ENCODE peak calls at places on chromosomes 13 and 19, in four cellular contexts. I is left ventricle myocardium inferior, K is tibial nerve, S is nephron progenitor cell. C is an unnamed sample.

GRCh38 chr19:10193666-10194499 is 870 bp downstream of the DNMT1 start:
- DNase-seq in I (no peak), K (peak), S (no peak), C (no peak)

GRCh38 chr13:45162194-45162593 is 38.7 kb downstream of the KCTD4 start:
- DNase-seq in I (no peak), K (no peak), S (no peak), C (no peak)

GRCh38 chr19:56720281-56720680 is 48.7 kb upstream of the ZNF835 start:
- DNase-seq in I (no peak), K (peak), S (no peak), C (no peak)

GRCh38 chr19:1085676-1086442 is 9.3 kb downstream of the POLR2E start:
- DNase-seq in I (no peak), K (no peak), S (no peak), C (no peak)

GRCh38 chr13:35789335-35790166 is 313.1 kb upstream of the MAB21L1 start:
- DNase-seq in I (no peak), K (no peak), S (no peak), C (no peak)

GRCh38 chr19:17458970-17459369 is 1.8 kb downstream of the NXNL1 start:
- DNase-seq in I (no peak), K (no peak), S (no peak), C (no peak)

GRCh38 chr19:7762719-7763293 is at the start of gene CLEC4M:
- DNase-seq in I (no peak), K (no peak), S (no peak), C (no peak)

GRCh38 chr13:101935828-101936227 is 466.0 kb downstream of the FGF14 start:
- DNase-seq in I (no peak), K (no peak), S (no peak), C (no peak)

GRCh38 chr19:33064778-33065550 is at the start of gene RHPN2:
- DNase-seq in I (peak), K (no peak), S (peak), C (peak)

GRCh38 chr13:76762731-76763130 is 123.5 kb downstream of the KCTD12 start:
- DNase-seq in I (no peak), K (no peak), S (no peak), C (no peak)

GRCh38 chr19:10763399-10763798 is 45.5 kb downstream of the DNM2 start:
- DNase-seq in I (no peak), K (no peak), S (no peak), C (no peak)

GRCh38 chr13:50126378-50127016 is 111.3 kb downstream of the KCNRG start:
- DNase-seq in I (no peak), K (no peak), S (peak), C (no peak)

GRCh38 chr13:25581351-25581750 is 209.6 kb downstream of the ATP8A2 start:
- DNase-seq in I (no peak), K (no peak), S (no peak), C (no peak)

GRCh38 chr13:30051531-30052060 is 201.2 kb upstream of the UBL3 start:
- DNase-seq in I (no peak), K (no peak), S (no peak), C (no peak)

GRCh38 chr19:48739835-48740704 is at the start of gene RASIP1:
- DNase-seq in I (peak), K (no peak), S (no peak), C (no peak)

GRCh38 chr13:35866801-35867200 is 264.4 kb downstream of the DCLK1 start:
- DNase-seq in I (peak), K (no peak), S (no peak), C (no peak)

GRCh38 chr19:49326165-49326704 is 1.2 kb upstream of the SLC6A16 start:
- DNase-seq in I (no peak), K (no peak), S (no peak), C (no peak)

GRCh38 chr19:45598267-45599011 is 3.6 kb downstream of the GPR4 start:
- DNase-seq in I (peak), K (no peak), S (no peak), C (no peak)

GRCh38 chr13:44576396-44577235 is 486 bp upstream of the TSC22D1 start:
- DNase-seq in I (peak), K (no peak), S (peak), C (no peak)

GRCh38 chr19:50639121-50640112 is at the start of gene SYT3:
- DNase-seq in I (peak), K (no peak), S (peak), C (peak)

GRCh38 chr19:46000497-46001246 is 5.4 kb downstream of the CCDC61 start:
- DNase-seq in I (peak), K (no peak), S (peak), C (peak)

GRCh38 chr19:6393982-6394412 is 1.0 kb upstream of the GTF2F1 start:
- DNase-seq in I (no peak), K (no peak), S (no peak), C (no peak)

GRCh38 chr19:6394831-6395230 is 1.9 kb upstream of the GTF2F1 start:
- DNase-seq in I (no peak), K (no peak), S (no peak), C (no peak)

GRCh38 chr19:6392219-6393073 is 518 bp downstream of the GTF2F1 start:
- DNase-seq in I (no peak), K (no peak), S (no peak), C (peak)

GRCh38 chr19:6396305-6396704 is 3.3 kb upstream of the GTF2F1 start:
- DNase-seq in I (no peak), K (no peak), S (no peak), C (no peak)

GRCh38 chr19:6393074-6393981 is at the start of gene GTF2F1:
- DNase-seq in I (peak), K (peak), S (peak), C (peak)
- TF ChIP-seq CTCF in I (peak), K (no peak), S (no peak), C (no peak)

DNA sequence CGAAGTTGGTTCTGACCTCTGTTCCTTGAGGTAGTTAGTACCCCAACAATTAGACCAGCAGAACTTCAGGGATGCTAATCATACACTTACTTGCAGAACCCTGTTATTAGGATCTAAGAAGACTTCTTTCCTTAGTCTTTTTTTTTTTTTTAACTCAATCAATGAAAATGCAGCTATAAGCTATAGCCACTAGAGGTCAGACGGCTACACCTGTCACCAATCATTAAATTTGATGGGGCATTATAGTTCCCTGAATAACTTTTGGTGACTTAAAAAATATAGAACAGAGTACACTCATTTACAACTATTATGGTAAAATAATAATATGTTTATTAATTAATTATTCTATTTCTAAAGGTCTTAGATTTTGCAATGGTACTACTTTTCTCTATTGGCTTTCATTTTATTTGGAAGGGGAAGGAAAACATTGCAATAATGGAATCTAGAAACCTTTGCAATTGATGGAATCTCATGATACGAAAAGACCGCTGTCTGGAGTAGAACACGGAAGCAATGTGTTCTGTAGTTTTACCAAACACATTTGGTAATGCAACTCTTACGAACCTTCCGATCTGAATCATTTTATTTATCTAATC is 483.2 kb downstream of the DIAPH3 start:
- DNase-seq in I (no peak), K (no peak), S (no peak), C (no peak)
- TF ChIP-seq CTCF in I (peak), K (no peak), S (peak), C (peak)

GRCh38 chr13:74040200-74040599 is 94.0 kb downstream of the KLF12 start:
- DNase-seq in I (peak), K (no peak), S (peak), C (no peak)
- TF ChIP-seq CTCF in I (peak), K (peak), S (peak), C (peak)

DNA sequence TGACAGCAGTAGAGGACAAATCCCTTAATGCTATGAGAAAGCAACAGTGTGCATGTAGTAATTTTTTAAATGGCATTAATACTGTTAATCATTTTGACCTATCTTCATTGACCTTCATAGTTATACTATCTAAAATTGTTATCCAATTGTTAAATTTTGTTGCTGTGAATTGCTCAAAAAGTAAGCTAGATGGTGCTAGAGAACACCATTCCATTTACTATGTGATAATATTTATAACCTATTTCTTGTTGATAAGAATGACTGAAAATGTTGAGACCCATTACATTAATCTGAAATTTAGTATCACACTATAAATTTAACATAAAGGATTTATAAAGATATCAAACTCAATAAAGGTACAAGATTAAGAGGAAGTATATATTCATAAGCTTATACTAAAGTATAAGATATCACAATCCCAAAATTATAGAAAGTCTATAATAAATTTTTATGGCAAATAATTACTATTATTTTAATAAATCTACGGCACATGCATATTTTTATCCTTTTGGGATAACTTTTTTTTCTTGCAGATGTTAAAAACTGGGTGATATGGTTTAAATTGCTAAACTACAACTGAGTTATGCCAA is 1573.3 kb downstream of the PCDH9 start:
- DNase-seq in I (no peak), K (no peak), S (no peak), C (no peak)
- TF ChIP-seq CTCF in I (peak), K (peak), S (peak), C (peak)

GRCh38 chr13:95020298-95020987 is 280.8 kb downstream of the ABCC4 start:
- DNase-seq in I (no peak), K (no peak), S (no peak), C (no peak)

GRCh38 chr13:95025116-95025515 is 276.1 kb downstream of the ABCC4 start:
- DNase-seq in I (no peak), K (no peak), S (no peak), C (no peak)

GRCh38 chr13:95023405-95023804 is 277.8 kb downstream of the ABCC4 start:
- DNase-seq in I (no peak), K (no peak), S (no peak), C (no peak)

GRCh38 chr13:95019886-95020285 is 281.4 kb downstream of the ABCC4 start:
- DNase-seq in I (no peak), K (no peak), S (no peak), C (no peak)
- TF ChIP-seq CTCF in I (no peak), K (no peak), S (no peak), C (no peak)

GRCh38 chr13:95745752-95746151 is 68.8 kb downstream of the DNAJC3 start:
- DNase-seq in I (no peak), K (no peak), S (no peak), C (no peak)
- TF ChIP-seq CTCF in I (no peak), K (no peak), S (no peak), C (no peak)

DNA sequence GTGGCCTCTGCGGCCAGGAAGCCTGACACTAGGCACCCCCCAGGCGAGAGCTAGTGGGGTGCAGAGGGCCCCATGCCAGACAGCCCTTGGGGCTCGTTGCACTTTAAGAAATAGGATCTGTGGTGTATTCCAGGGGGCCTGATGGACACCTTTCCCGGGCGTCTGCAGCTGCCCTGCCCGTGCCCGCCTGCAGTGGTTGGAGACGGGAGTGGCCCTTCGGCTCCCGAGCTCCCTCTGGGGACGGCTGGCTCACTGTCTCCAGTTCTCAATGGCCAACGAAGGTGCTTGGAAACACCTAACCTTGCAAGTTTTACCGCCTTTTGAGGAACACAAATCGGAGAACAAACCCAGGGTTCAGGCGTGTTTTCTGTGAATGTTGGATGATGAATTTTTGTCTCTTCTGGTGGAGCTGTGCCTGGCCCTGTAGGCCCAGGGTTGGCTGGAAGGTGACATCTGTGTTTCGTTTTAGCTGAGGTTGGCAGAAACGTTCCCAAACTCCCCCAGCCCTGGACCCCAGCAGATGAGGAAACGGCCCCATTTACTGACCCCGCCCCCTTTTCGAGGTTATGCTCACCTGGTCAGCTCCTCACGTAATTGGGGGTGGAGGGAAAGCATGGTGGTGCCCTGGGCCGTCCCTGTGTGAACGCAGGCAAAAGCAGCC is 17.4 kb upstream of the NPAS1 start:
- DNase-seq in I (no peak), K (no peak), S (no peak), C (no peak)
- TF ChIP-seq CTCF in I (peak), K (no peak), S (no peak), C (no peak)